ENCODE peak calls at places on chromosomes 12 and 14, in nine cellular contexts. Y, E, U, S, Z, J, Q, R and O are unnamed samples.

GRCh38 chr14:50060871-50061663 is 55.3 kb downstream of the VCPKMT start:
- DNase-seq in Y (peak; percentile 79), S (peak; percentile 68), E (peak; percentile 62), Q (no peak), J (peak; percentile 75), Z (peak; percentile 95), R (peak; percentile 94), U (peak; percentile 84), O (peak; percentile 86)

GRCh38 chr12:64633940-64634337 is 23.6 kb downstream of the RASSF3 start:
- DNase-seq in Z (peak; percentile 73), R (peak; percentile 78), Q (no peak), J (peak; percentile 81), Y (no peak), S (peak; percentile 87), E (peak; percentile 39), U (no peak), O (peak; percentile 70)

GRCh38 chr14:94125659-94126418 is 3.6 kb downstream of the IFI27L2 start:
- DNase-seq in E (no peak), R (no peak), U (no peak), Z (no peak), J (no peak), S (no peak), Q (no peak), Y (no peak), O (no peak)

GRCh38 chr14:31255286-31255685 is 47.7 kb upstream of the HECTD1 start:
- DNase-seq in S (no peak), Q (no peak), U (no peak), Z (no peak), E (no peak), Y (no peak), R (no peak), J (no peak), O (no peak)

GRCh38 chr12:52229836-52230343 is 3.2 kb upstream of the KRT7 start:
- DNase-seq in Z (no peak), S (peak; percentile 57), Q (no peak), Y (peak; percentile 48), J (no peak), E (no peak), U (no peak), R (no peak), O (no peak)

GRCh38 chr12:32893008-32893407 is 3.6 kb downstream of the PKP2 start:
- DNase-seq in R (no peak), Z (no peak), S (no peak), E (no peak), U (no peak), Y (no peak), J (no peak), Q (no peak), O (no peak)

GRCh38 chr12:26741828-26742227 is 91.2 kb downstream of the ITPR2 start:
- DNase-seq in Q (no peak), Z (no peak), Y (no peak), J (no peak), U (no peak), E (no peak), S (no peak), R (no peak), O (no peak)

GRCh38 chr14:89507521-89507920 is 90.5 kb upstream of the FOXN3 start:
- DNase-seq in Y (no peak), R (peak; percentile 78), E (no peak), Z (peak; percentile 71), S (no peak), Q (no peak), J (no peak), U (no peak), O (no peak)

GRCh38 chr12:106436183-106436582 is 78.6 kb downstream of the POLR3B start:
- DNase-seq in Q (no peak), E (no peak), Y (no peak), R (no peak), S (no peak), Z (peak; percentile 24), U (no peak), J (no peak), O (no peak)

GRCh38 chr14:97458302-97459137 is 661.3 kb downstream of the VRK1 start:
- DNase-seq in U (no peak), J (peak; percentile 57), Y (peak; percentile 54), S (no peak), Z (no peak), Q (no peak), R (no peak), E (no peak), O (no peak)

GRCh38 chr14:50733479-50733878 is 65.4 kb upstream of the SAV1 start:
- DNase-seq in R (no peak), J (no peak), U (no peak), Y (no peak), E (no peak), Q (no peak), S (no peak), Z (no peak), O (no peak)

GRCh38 chr14:79825046-79825521 is 386.2 kb downstream of the DIO2 start:
- DNase-seq in Q (no peak), Z (peak; percentile 75), Y (no peak), U (no peak), J (no peak), S (peak; percentile 1), R (peak; percentile 19), E (no peak), O (no peak)

GRCh38 chr14:28756896-28757570 is 9.6 kb upstream of the FOXG1 start:
- DNase-seq in Y (no peak), Z (peak; percentile 77), S (peak; percentile 37), U (no peak), J (no peak), Q (no peak), E (no peak), R (peak; percentile 77), O (no peak)

GRCh38 chr12:1630081-1630826 is 1.2 kb downstream of the WNT5B start:
- DNase-seq in J (peak; percentile 75), U (no peak), S (peak; percentile 59), Z (no peak), Y (no peak), Q (no peak), R (peak; percentile 72), E (peak; percentile 56), O (peak; percentile 26)

GRCh38 chr12:99092100-99092851 is 447.2 kb downstream of the APAF1 start:
- DNase-seq in U (no peak), Y (no peak), E (no peak), S (no peak), Z (no peak), J (no peak), Q (no peak), R (no peak), O (no peak)

GRCh38 chr12:49369723-49370145 is 2.5 kb downstream of the SPATS2 start:
- DNase-seq in J (no peak), Y (no peak), R (peak; percentile 68), S (peak; percentile 55), E (peak; percentile 34), U (no peak), Z (peak; percentile 72), Q (peak; percentile 95), O (no peak)

GRCh38 chr14:72607386-72608125 is 286.3 kb downstream of the DPF3 start:
- DNase-seq in J (no peak), S (no peak), Z (peak; percentile 35), U (no peak), Y (no peak), Q (no peak), E (no peak), R (peak; percentile 55), O (peak; percentile 55)

DNA sequence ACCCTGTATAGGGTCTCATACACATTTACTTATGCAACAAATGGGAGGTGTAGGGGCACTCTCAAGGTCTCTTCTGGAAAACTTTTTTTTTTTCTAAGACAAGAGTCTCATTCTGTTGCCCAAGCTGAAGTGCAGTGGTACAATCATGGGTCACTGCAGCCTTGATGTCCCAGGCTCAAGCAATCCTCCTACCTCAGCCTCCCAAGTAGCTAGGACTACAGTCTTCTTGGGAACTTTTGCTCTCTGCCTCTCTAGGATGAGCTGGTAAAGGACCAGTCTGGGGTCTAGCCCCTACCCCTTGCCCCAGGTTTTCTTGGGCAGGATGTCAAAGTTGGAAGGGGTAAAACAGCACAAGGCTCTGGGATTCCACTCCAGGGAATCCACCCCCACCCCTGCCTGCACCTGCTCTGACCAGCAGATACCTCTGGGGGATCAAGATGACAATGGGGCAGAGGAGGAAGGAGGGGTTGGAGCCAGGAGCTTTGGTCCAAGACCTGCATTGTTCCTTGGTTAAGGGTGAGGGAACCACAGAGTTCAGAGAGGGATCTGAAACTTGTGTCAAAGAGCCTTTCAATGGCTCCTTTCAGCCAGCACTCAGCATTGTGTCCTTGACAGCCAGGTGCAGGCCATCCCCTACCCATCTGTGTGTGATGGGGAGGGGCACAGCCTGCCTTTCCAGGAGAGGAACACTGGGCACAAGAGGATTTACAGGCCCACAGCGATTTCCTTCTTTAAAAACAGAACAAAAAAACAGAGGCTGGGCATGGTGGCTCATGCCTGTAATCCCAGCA is 12.2 kb downstream of the CTDSP2 start:
- DNase-seq in S (no peak), U (no peak), R (no peak), Z (no peak), Q (peak; percentile 36), E (no peak), Y (no peak), J (no peak), O (peak; percentile 74)
- H3K4me3 ChIP-seq in S (no peak overlapping the region), U (no peak overlapping the region), R (no peak overlapping the region), Z (no peak overlapping the region), Q (no peak overlapping the region), E (peak overlapping the region; percentile 96), Y (no peak overlapping the region), J (no peak overlapping the region), O (no peak overlapping the region)

GRCh38 chr12:15590180-15590826 is 198.9 kb downstream of the EPS8 start:
- DNase-seq in E (no peak), U (peak; percentile 51), Y (peak; percentile 65), Z (peak; percentile 86), J (peak; percentile 49), S (peak; percentile 34), R (peak; percentile 87), Q (peak; percentile 60), O (peak; percentile 56)
- H3K4me3 ChIP-seq in E (peak overlapping the region; percentile 43), U (peak overlapping the region; percentile 23), Y (peak overlapping the region; percentile 37), Z (peak overlapping the region; percentile 54), J (no peak overlapping the region), S (peak overlapping the region; percentile 22), R (peak overlapping the region; percentile 75), Q (peak overlapping the region; percentile 31), O (peak overlapping the region; percentile 14)

GRCh38 chr12:103966736-103967135 is 1.1 kb downstream of the TDG start:
- DNase-seq in U (no peak), Y (no peak), R (peak; percentile 35), Z (peak; percentile 34), E (no peak), J (no peak), S (no peak), Q (no peak), O (no peak)
- H3K4me3 ChIP-seq in U (peak overlapping the region; percentile 96), Y (peak overlapping the region; percentile 81), R (peak overlapping the region; percentile 99), Z (peak overlapping the region; percentile 84), E (peak overlapping the region; percentile 92), J (peak overlapping the region; percentile 87), S (peak overlapping the region; percentile 82), Q (peak overlapping the region; percentile 98), O (peak overlapping the region; percentile 69)

DNA sequence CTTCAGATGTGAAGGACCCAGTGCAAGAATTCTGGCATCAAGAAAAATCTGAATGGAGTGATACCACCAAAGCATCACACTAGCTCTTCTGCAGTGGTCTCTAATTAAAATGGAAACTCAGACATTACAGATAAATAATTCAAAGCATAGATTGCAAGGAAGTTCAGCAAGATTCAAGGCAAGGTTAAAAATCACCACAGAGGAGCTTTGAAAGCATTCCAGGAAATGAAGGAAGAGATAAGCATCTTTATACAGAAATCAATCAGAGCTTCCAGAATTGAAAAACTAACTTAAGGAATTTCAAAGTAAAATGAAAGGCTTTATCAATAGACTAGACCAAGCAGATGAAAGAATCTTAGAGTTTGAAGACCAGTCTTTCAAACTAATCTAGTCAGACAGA is 20.4 kb upstream of the GLIPR1 start:
- DNase-seq in E (no peak), Y (no peak), Z (no peak), R (no peak), J (no peak), S (no peak), Q (no peak), U (no peak), O (no peak)
- H3K4me3 ChIP-seq in E (no peak overlapping the region), Y (no peak overlapping the region), Z (no peak overlapping the region), R (no peak overlapping the region), J (no peak overlapping the region), S (no peak overlapping the region), Q (no peak overlapping the region), U (no peak overlapping the region), O (no peak overlapping the region)